ENCODE peak calls at places on chromosomes 6 and 20, in ten cellular contexts. Z, G, P, D, C, R, O, L, E and K are unnamed samples.

GRCh38 chr6:111011360-111012142 is 29.7 kb downstream of the RPF2 start:
- DNase-seq in Z (peak), O (peak), D (no peak), R (peak), P (peak), C (no peak), L (no peak), G (no peak), E (peak), K (peak)

GRCh38 chr20:8375898-8376297 is 243.8 kb downstream of the PLCB1 start:
- DNase-seq in D (no peak), P (no peak), G (no peak), Z (no peak), R (no peak), L (no peak), E (peak), C (no peak), O (no peak), K (no peak)

GRCh38 chr20:35561268-35561667 is 19.4 kb downstream of the ERGIC3 start:
- DNase-seq in O (no peak), R (peak), L (peak), E (peak), P (no peak), C (no peak), D (no peak), G (no peak), Z (peak), K (peak)

GRCh38 chr6:97674802-97675201 is 391.8 kb upstream of the MMS22L start:
- DNase-seq in E (peak), L (no peak), D (no peak), O (no peak), C (no peak), G (no peak), P (no peak), R (no peak), Z (no peak), K (peak)

GRCh38 chr20:63006611-63007471 is at the start of gene BHLHE23:
- DNase-seq in E (no peak), P (peak), D (no peak), R (no peak), C (no peak), Z (peak), L (no peak), O (no peak), G (no peak), K (peak)

GRCh38 chr20:50333856-50334255 is 143.2 kb downstream of the CEBPB start:
- DNase-seq in E (peak), Z (no peak), D (peak), G (no peak), C (no peak), L (no peak), O (no peak), R (no peak), P (no peak), K (no peak)

GRCh38 chr6:75759207-75759606 is 10.2 kb downstream of the MYO6 start:
- DNase-seq in L (no peak), E (no peak), O (no peak), G (no peak), P (no peak), D (no peak), Z (peak), R (no peak), C (no peak), K (peak)

GRCh38 chr6:33610779-33611421 is 10.2 kb upstream of the ITPR3 start:
- DNase-seq in G (no peak), E (no peak), C (no peak), L (no peak), P (no peak), D (no peak), Z (peak), O (no peak), R (no peak), K (no peak)

GRCh38 chr20:52031574-52032303 is 159.8 kb downstream of the ZFP64 start:
- DNase-seq in L (no peak), Z (peak), D (no peak), P (no peak), O (no peak), C (peak), E (peak), R (no peak), G (peak), K (peak)

GRCh38 chr20:13671500-13672288 is 33.0 kb upstream of the TASP1 start:
- DNase-seq in P (no peak), O (no peak), R (no peak), E (peak), Z (no peak), D (peak), L (no peak), G (no peak), C (no peak), K (no peak)

GRCh38 chr6:101539510-101540245 is 146.2 kb downstream of the GRIK2 start:
- DNase-seq in C (no peak), Z (no peak), G (no peak), E (peak), R (no peak), L (no peak), D (no peak), P (no peak), O (no peak), K (no peak)

GRCh38 chr20:53930651-53931504 is 139.5 kb downstream of the BCAS1 start:
- DNase-seq in P (no peak), D (no peak), L (no peak), C (no peak), R (no peak), G (no peak), E (no peak), O (no peak), Z (no peak), K (no peak)

GRCh38 chr6:155599571-155599970 is 143.9 kb upstream of the NOX3 start:
- DNase-seq in P (no peak), D (no peak), O (no peak), C (no peak), E (no peak), R (no peak), Z (no peak), G (no peak), L (no peak), K (peak)

GRCh38 chr6:163179061-163179460 is 235.5 kb upstream of the QKI start:
- DNase-seq in P (no peak), E (no peak), C (no peak), D (no peak), O (no peak), Z (no peak), R (no peak), L (no peak), G (no peak), K (no peak)

GRCh38 chr6:84763397-84764331 is 734 bp downstream of the TBX18 start:
- DNase-seq in P (no peak), D (peak), Z (peak), E (peak), O (no peak), R (no peak), L (no peak), C (peak), G (no peak), K (peak)

GRCh38 chr20:9884061-9884460 is 45.2 kb upstream of the PAK5 start:
- DNase-seq in E (no peak), Z (peak), P (peak), R (no peak), O (no peak), L (no peak), D (no peak), G (no peak), C (no peak), K (peak)

GRCh38 chr20:38304845-38305447 is 990 bp downstream of the BPI start:
- DNase-seq in G (no peak), R (peak), D (no peak), C (peak), Z (peak), O (no peak), L (no peak), E (peak), P (no peak), K (peak)

GRCh38 chr6:85261250-85261649 is 188.6 kb upstream of the NT5E start:
- DNase-seq in E (no peak), C (no peak), Z (no peak), G (no peak), D (no peak), L (no peak), O (no peak), P (no peak), R (no peak), K (no peak)

GRCh38 chr20:46253391-46253790 is 54.9 kb downstream of the CDH22 start:
- DNase-seq in O (no peak), Z (peak), G (no peak), D (no peak), L (peak), P (no peak), E (no peak), C (no peak), R (peak), K (peak)

GRCh38 chr6:4180653-4181255 is 45.4 kb upstream of the ECI2 start:
- DNase-seq in G (no peak), L (no peak), Z (peak), R (no peak), D (no peak), C (peak), P (no peak), O (no peak), E (peak), K (peak)

GRCh38 chr6:95503568-95503967 is 73.8 kb upstream of the MANEA start:
- DNase-seq in O (no peak), E (no peak), P (no peak), L (no peak), Z (no peak), C (no peak), D (no peak), G (no peak), R (no peak), K (no peak)

GRCh38 chr6:56840467-56841371 is 114.2 kb upstream of the BEND6 start:
- DNase-seq in G (no peak), R (peak), D (no peak), P (no peak), Z (no peak), C (peak), L (peak), E (peak), O (no peak), K (peak)

GRCh38 chr20:415820-416322 is 7.8 kb downstream of the RBCK1 start:
- DNase-seq in P (no peak), E (no peak), O (no peak), G (no peak), R (no peak), C (no peak), D (no peak), Z (no peak), L (no peak), K (no peak)

GRCh38 chr20:50341880-50342637 is 151.4 kb downstream of the CEBPB start:
- DNase-seq in O (no peak), L (no peak), R (no peak), G (no peak), P (no peak), Z (no peak), D (no peak), E (no peak), C (no peak), K (no peak)

GRCh38 chr6:152310371-152310954 is 326.7 kb downstream of the SYNE1 start:
- DNase-seq in C (no peak), R (no peak), G (peak), D (no peak), L (no peak), O (no peak), Z (no peak), P (no peak), E (no peak), K (no peak)

GRCh38 chr6:91358986-91359385 is 772.1 kb upstream of the MAP3K7 start:
- DNase-seq in L (no peak), P (no peak), C (no peak), Z (no peak), E (no peak), D (no peak), O (no peak), G (no peak), R (no peak), K (no peak)